ENCODE peak calls at places on chromosomes 16 and 17, in seven cellular contexts. H, X, K, Z, S, T and M are unnamed samples.

GRCh38 chr17:19388791-19389190 is 1.8 kb upstream of the MFAP4 start:
- DNase-seq in K (no peak), Z (no peak), S (no peak), H (no peak), X (no peak), T (no peak), M (no peak)

GRCh38 chr16:27819881-27820610 is 243.5 kb downstream of the GSG1L start:
- DNase-seq in H (no peak), Z (no peak), K (no peak), S (no peak), X (no peak), T (no peak), M (no peak)

GRCh38 chr17:39153541-39154111 is 2.2 kb upstream of the PLXDC1 start:
- DNase-seq in T (peak; percentile 95), X (peak; percentile 84), Z (peak; percentile 83), H (peak; percentile 94), K (peak; percentile 88), S (peak; percentile 65), M (peak; percentile 89)

GRCh38 chr16:81831722-81832126 is 52.6 kb downstream of the PLCG2 start:
- DNase-seq in X (no peak), S (no peak), T (peak; percentile 77), Z (no peak), H (peak; percentile 2), K (peak; percentile 67), M (peak; percentile 90)

GRCh38 chr17:66564992-66565465 is 262.6 kb downstream of the PRKCA start:
- DNase-seq in S (no peak), Z (no peak), X (no peak), K (no peak), H (no peak), T (no peak), M (no peak)

GRCh38 chr17:45286286-45286685 is 24.4 kb upstream of the SPATA32 start:
- DNase-seq in K (no peak), X (no peak), T (no peak), Z (no peak), H (no peak), S (no peak), M (no peak)

GRCh38 chr17:41486809-41487530 is 2.7 kb downstream of the KRT36 start:
- DNase-seq in H (peak; percentile 33), X (no peak), T (no peak), S (no peak), Z (no peak), K (no peak), M (peak; percentile 16)

GRCh38 chr17:34709108-34709779 is 129.9 kb downstream of the TMEM132E start:
- DNase-seq in H (no peak), X (no peak), T (no peak), Z (no peak), S (no peak), K (no peak), M (no peak)

GRCh38 chr17:75124041-75124818 is 7.3 kb downstream of the NT5C start:
- DNase-seq in X (peak; percentile 60), H (peak; percentile 53), T (peak; percentile 76), K (no peak), Z (no peak), S (no peak), M (no peak)